ENCODE peak calls at places on chromosomes 4 and X, in four cellular contexts. D, T, J and E are unnamed samples.

GRCh38 chr4:106268731-106269272 is 47.2 kb downstream of the TBCK start:
- DNase-seq in D (no peak), T (no peak), J (no peak), E (no peak)

GRCh38 chrX:115093206-115093605 is 75.8 kb upstream of the IL13RA2 start:
- DNase-seq in D (no peak), T (no peak), J (no peak), E (no peak)

GRCh38 chr4:164571593-164572385 is 182.1 kb upstream of the SMIM31 start:
- DNase-seq in D (peak; percentile 18), T (no peak), J (no peak), E (no peak)

GRCh38 chrX:153381684-153382532 is 19.2 kb downstream of the PNMA6E start:
- DNase-seq in D (no peak), T (peak; percentile 59), J (peak; percentile 62), E (peak; percentile 49)

GRCh38 chr4:31141141-31141811 is 421.1 kb downstream of the PCDH7 start:
- DNase-seq in D (no peak), T (no peak), J (no peak), E (no peak)

GRCh38 chr4:163540977-163541376 is 46.5 kb downstream of the TMA16 start:
- DNase-seq in D (no peak), T (no peak), J (no peak), E (no peak)

GRCh38 chrX:110407910-110408545 is 49.4 kb downstream of the RTL9 start:
- DNase-seq in D (peak; percentile 41), T (peak; percentile 37), J (peak; percentile 55), E (peak; percentile 77)

GRCh38 chr4:56298210-56298609 is 89.1 kb downstream of the AASDH start:
- DNase-seq in D (no peak), T (no peak), J (no peak), E (no peak)

GRCh38 chrX:31006027-31006426 is 65.8 kb downstream of the FTHL17 start:
- DNase-seq in D (no peak), T (no peak), J (no peak), E (no peak)

GRCh38 chr4:185656467-185656890 is 121.2 kb upstream of the PDLIM3 start:
- DNase-seq in D (peak; percentile 47), T (no peak), J (no peak), E (no peak)

GRCh38 chrX:17359500-17359899 is 15.5 kb upstream of the NHS start:
- DNase-seq in D (no peak), T (no peak), J (no peak), E (no peak)

GRCh38 chrX:47321978-47322377 is 48.4 kb upstream of the ZNF157 start:
- DNase-seq in D (peak; percentile 47), T (no peak), J (no peak), E (no peak)

GRCh38 chr4:108060686-108061321 is 71.1 kb downstream of the HADH start:
- DNase-seq in D (no peak), T (no peak), J (no peak), E (no peak)

GRCh38 chrX:1657367-1658082 is 42.7 kb downstream of the ASMT start:
- DNase-seq in D (no peak), T (no peak), J (no peak), E (no peak)

GRCh38 chr4:142416711-142417275 is 429.3 kb downstream of the INPP4B start:
- DNase-seq in D (no peak), T (no peak), J (no peak), E (no peak)

GRCh38 chrX:99752776-99753175 is 657.3 kb downstream of the PCDH19 start:
- DNase-seq in D (no peak), T (no peak), J (no peak), E (no peak)

GRCh38 chrX:47607091-47607490 is 12.6 kb downstream of the SYN1 start:
- DNase-seq in D (no peak), T (no peak), J (no peak), E (no peak)

GRCh38 chrX:47489507-47490275 is 6.7 kb upstream of the ZNF41 start:
- DNase-seq in D (no peak), T (no peak), J (no peak), E (no peak)

GRCh38 chr4:152138451-152138850 is 377.6 kb upstream of the GATB start:
- DNase-seq in D (no peak), T (no peak), J (no peak), E (no peak)

GRCh38 chrX:132836471-132836870 is 122.0 kb downstream of the HS6ST2 start:
- DNase-seq in D (no peak), T (no peak), J (no peak), E (no peak)

DNA sequence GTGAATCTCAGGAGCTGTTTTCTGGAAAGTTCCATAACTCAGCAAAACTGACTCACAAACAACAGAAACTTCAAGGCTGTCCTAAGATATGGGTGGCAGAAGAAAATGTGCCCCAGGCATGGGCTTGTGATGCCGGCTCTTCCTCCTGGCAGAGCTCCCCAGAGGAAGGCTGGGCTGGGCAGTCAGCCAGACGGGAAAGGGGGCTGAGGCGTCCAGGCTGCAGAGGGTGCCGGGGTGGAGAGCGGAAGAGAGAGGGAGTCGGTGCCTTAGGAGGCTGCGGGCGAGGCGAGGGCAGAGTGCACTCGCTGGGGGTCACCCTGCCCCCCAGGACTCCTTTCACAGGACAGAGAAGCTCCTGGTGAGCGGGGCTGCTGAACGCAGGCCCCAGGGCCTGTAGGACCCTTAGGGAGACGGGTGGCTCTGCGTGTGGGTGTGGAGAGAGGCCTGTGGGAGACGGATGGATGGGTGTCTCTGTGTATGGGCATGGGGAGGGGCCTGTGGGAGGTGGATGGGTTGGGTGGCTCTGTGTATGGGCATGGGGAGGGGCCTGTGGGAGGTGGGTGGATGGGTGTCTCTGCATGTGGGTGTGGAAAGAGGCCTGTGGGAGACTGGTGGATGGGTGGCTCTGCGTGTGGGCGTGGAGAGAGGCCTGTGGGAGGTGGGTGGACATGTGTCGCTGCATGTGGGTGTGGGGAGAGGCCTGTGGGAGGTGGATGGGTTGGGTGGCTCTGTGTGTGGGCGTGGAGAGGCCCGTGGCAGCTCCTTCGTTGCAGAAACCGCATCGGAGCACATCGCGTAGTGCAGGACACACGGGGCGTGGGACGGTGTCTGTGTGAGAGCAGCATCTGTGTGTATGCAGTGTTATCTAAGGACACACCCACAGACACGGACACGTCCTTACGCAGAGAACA is 15.9 kb downstream of the PCGF3 start:
- DNase-seq in D (no peak), T (no peak), J (no peak), E (no peak)
- TF ChIP-seq ELF4 in D (no peak), T (no peak), J (no peak), E (no peak)

DNA sequence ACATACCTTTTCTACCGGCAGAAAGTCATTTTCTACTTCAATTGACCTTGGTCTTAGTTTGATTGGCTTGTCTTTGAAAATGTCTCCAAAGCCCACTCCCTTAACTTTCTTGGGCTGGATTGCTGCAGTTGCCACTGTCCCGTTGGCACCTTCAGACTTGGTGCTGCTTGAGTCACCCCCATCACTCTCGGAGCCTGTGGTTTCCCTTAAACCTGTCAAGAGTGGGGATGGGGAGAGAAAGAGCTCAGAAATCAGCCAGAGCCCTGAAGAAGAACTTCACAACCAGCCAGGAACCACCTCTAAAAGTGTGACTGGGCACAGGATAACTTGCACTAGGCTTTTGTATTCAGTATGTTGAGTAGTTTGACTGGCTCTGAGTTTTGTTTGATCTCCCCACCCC is 168.5 kb upstream of the MAP3K15 start:
- DNase-seq in D (no peak), T (no peak), J (no peak), E (no peak)
- TF ChIP-seq ELF4 in D (no peak), T (no peak), J (no peak), E (no peak)

GRCh38 chr4:88803600-88804096 is 106.0 kb upstream of the NAP1L5 start:
- DNase-seq in D (no peak), T (no peak), J (no peak), E (no peak)
- TF ChIP-seq ELF4 in D (no peak), T (no peak), J (no peak), E (no peak)

DNA sequence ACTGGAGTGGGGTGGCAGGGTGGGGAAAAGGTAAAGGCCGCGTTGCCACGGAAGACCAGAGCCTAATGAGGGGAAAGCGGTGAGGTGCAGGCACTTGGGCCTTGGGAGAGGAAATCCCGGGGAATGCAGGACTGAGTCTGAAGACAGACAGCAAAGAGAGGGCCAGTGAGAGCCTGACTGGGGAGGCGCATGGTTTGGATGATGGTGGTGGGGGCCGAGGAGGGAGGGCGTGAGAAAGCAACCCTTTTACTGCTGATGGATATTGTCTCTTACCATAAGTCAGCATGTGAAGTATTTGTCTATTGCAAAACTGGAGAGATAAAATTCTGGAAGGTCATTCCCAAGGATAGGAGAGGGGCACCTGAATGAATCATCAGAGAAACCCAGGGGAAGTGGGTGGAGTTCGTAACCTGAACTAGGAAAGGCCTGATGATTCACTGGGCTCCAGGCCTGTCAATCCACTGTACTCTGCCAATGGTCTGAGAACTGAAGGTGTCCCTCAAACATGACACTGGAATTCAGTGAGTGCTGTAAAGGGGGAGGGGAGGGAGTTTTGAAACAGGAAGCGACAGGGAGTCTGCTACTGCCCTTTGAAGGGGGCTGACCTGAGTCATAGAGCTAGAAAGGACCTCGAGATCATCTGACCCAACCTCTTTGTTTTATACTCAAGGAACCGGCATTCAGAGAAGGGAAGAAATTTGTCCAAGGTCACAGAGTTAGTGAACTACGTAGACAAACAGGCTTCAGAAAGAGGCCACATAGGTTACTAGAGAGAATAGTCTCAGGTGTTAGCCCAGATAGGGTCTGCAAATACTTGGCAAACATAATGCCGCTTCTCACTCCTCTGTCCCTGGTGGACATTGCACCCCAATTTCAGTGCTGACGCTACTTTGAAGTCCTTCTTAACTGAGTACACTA is 52.2 kb downstream of the NALF2 start:
- DNase-seq in D (peak; percentile 48), T (peak; percentile 99), J (peak; percentile 9), E (peak; percentile 12)
- TF ChIP-seq ELF4 in D (no peak), T (no peak), J (no peak), E (no peak)

DNA sequence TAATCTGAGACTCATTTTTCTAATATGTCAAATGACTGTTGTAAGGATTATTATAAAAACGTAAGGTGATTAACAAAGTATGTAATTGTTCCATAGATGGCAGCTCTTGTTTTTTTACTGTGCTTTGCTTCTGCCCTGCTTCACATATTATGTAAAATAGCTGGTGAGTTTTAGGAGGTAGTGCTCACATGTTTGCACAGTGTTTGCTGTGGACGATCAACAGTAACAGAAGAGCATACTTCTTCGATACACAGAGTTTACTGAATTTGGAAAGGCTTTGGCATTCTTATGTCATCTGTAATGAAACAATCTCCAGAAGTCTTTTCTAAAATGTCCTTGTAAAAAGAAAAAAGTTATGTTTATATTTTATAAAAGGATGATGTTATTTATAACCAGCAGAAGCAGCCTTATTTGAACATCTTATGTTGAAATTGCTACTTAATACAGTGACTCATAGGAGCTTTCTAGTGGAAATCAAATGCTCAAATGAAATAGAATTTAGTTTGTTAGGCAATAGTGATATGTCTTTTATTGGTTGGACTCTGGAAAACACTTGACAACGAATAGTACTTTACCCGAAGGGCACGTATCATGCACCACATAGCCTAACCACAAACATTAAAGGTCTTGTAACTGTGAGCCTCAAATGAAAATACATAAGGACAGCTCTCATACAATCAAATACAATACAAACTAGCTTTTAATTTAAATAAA is 1.9 kb upstream of the MTTP start:
- DNase-seq in D (no peak), T (no peak), J (no peak), E (no peak)
- TF ChIP-seq ELF4 in D (no peak), T (no peak), J (no peak), E (no peak)

GRCh38 chrX:68916891-68917290 is 88.1 kb downstream of the EFNB1 start:
- DNase-seq in D (no peak), T (no peak), J (no peak), E (no peak)
- TF ChIP-seq ELF4 in D (no peak), T (no peak), J (no peak), E (no peak)